ENCODE peak calls at places on chromosome 3, in five cellular contexts. U is CD4-positive, CD25-positive, alpha-beta regulatory T cell; D is cardiac muscle cell; F is SK-N-SH; L is K562. Q is an unnamed sample. For H3K4me1, the result is how much of the 10 kb centered on the place peaks cover.

GRCh38 chr3:127588675-127589577 is 1.6 kb downstream of the TPRA1 start:
- DNase-seq in U (no peak), D (peak), F (no peak), L (peak), Q (no peak)

GRCh38 chr3:107124885-107125284 is 252.4 kb upstream of the CCDC54 start:
- DNase-seq in U (no peak), D (no peak), F (no peak), L (peak), Q (no peak)

GRCh38 chr3:120029749-120030148 is 64.5 kb downstream of the GSK3B start:
- DNase-seq in U (no peak), D (no peak), F (no peak), L (no peak), Q (no peak)

GRCh38 chr3:48478631-48479555 is 25.1 kb downstream of the SHISA5 start:
- DNase-seq in U (peak), D (no peak), F (no peak), L (no peak), Q (peak)

GRCh38 chr3:170585937-170586310 is at the start of gene SLC7A14:
- DNase-seq in U (no peak), D (peak), F (peak), L (no peak), Q (no peak)

GRCh38 chr3:62007036-62007435 is 366.3 kb downstream of the FEZF2 start:
- DNase-seq in U (no peak), D (no peak), F (no peak), L (no peak), Q (no peak)

GRCh38 chr3:72162649-72163184 is 377.8 kb upstream of the PROK2 start:
- DNase-seq in U (no peak), D (no peak), F (no peak), L (peak), Q (no peak)

GRCh38 chr3:139953131-139953910 is 18.3 kb downstream of the CLSTN2 start:
- DNase-seq in U (no peak), D (no peak), F (no peak), L (no peak), Q (no peak)

GRCh38 chr3:137764001-137764433 is at the start of gene SOX14:
- DNase-seq in U (no peak), D (peak), F (peak), L (no peak), Q (no peak)

GRCh38 chr3:52372822-52373504 is 56.8 kb downstream of the DNAH1 start:
- DNase-seq in U (no peak), D (peak), F (no peak), L (peak), Q (no peak)
- H3K4me3 ChIP-seq in U (no peak), D (no peak), F (no peak), L (peak), Q (no peak)

DNA sequence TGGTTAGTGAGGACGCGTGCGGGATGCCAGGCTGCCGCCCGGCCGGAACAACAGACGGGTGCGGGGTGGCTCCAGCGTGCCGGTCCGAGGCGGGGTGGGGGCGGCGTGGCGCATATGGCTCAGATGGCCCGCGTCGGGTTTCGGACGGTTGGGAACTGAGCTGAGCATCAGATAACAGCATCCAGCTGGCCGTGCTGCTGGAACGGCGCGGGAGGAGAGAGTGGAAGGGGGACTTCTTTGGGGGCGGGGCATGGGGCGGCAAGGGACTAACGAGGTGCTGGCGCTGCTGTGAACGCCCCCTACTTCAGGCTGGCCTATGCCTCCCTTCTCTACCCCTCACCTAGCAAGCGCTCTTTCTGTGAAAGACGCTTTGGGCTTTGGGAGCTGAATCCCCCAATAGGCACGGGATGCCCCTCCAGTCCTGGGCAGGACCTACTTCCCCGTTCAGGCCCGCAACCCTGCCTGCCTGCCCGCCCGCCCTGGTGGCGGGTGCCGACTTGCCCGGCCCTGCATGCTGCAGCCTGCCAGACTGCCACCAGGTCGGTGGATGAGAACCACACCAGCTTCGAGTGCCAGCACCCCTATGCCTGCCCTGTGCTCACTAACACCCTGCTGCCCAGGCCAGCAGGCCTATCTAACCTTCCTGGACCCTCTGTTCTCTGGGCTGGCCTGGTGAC is 541 bp downstream of the INKA1 start:
- DNase-seq in U (peak), D (no peak), F (peak), L (peak), Q (peak)
- H3K4me1 ChIP-seq in U (under half), D (under half), F (under half), L (under half), Q (under half)

GRCh38 chr3:187013080-187013838 is 82.9 kb downstream of the ST6GAL1 start:
- DNase-seq in U (no peak), D (no peak), F (no peak), L (no peak), Q (no peak)

GRCh38 chr3:187011915-187012314 is 81.6 kb downstream of the ST6GAL1 start:
- DNase-seq in U (no peak), D (no peak), F (no peak), L (no peak), Q (no peak)

GRCh38 chr3:187015903-187016638 is 85.7 kb downstream of the ST6GAL1 start:
- DNase-seq in U (no peak), D (no peak), F (no peak), L (no peak), Q (no peak)

GRCh38 chr3:187014417-187014864 is 84.1 kb downstream of the ST6GAL1 start:
- DNase-seq in U (no peak), D (no peak), F (no peak), L (no peak), Q (no peak)

DNA sequence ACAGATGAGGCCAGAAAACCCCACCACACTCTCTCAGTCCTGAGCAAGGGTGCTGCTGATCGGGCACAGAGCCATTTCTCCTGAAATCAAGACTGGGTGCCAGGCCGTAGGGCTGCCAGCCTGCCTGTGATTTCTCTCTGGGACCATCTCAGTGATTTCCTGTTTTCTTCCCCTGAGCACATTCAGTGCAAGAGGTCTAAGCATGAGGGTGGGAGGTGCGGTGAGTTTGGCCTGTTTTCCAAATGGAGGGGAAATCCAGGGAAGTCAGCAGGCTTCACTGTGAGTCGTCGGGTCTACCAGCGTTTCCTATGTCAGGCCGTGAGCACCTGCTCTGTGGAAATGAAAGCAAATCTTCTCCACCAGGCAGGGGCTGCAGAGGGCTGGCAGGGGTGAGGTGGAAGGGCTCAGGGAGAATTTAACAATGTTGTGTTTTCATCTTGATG is 82.3 kb downstream of the ST6GAL1 start:
- DNase-seq in U (peak), D (no peak), F (no peak), L (no peak), Q (no peak)
- H3K27ac ChIP-seq in U (peak), D (peak), F (no peak), L (no peak), Q (no peak)

GRCh38 chr3:7697538-7697937 is 804.1 kb upstream of the LMCD1 start:
- DNase-seq in U (no peak), D (peak), F (no peak), L (no peak), Q (no peak)
- H3K4me3 ChIP-seq in U (no peak), D (no peak), F (no peak), L (no peak), Q (no peak)

GRCh38 chr3:125589743-125590142 is 5.6 kb downstream of the OSBPL11 start:
- DNase-seq in U (no peak), D (no peak), F (no peak), L (no peak), Q (no peak)
- H3K4me1 ChIP-seq in U (under half), D (under half), F (under half), L (under half), Q (under half)

DNA sequence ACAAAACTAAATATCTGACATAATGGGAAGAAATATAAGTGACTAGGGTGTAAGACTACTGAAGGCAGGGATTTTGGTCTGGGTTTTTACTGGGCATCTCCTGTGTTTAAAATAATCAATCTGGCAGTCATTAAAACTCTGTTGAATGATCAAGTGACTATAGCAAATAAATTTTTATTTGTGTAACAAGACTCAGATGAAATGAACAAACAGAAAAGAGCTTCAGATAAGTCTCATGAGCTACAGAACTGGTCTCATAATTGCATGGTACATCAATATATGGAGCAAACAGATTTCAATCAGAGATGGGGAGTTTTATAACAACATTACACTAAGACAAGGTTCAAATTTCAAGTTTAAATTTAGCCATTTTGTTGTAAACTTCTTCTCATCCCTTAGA is 372.5 kb downstream of the PLCL2 start:
- DNase-seq in U (no peak), D (no peak), F (no peak), L (no peak), Q (no peak)
- H3K27ac ChIP-seq in U (no peak), D (no peak), F (no peak), L (no peak), Q (no peak)

Q was measured in CD8-positive, alpha-beta memory T cell.